ENCODE peak calls at places on chromosomes 4 and X, in six cellular contexts. J is amygdala; I is ELR; E is CD4-positive, CD25-positive, alpha-beta regulatory T cell; Q is aorta; U is stomach. L is an unnamed sample.

GRCh38 chr4:38162240-38162784 is 202.1 kb downstream of the PTTG2 start:
- DNase-seq in J (no peak), I (peak; percentile 91), E (no peak), Q (no peak), U (peak; percentile 59), L (peak; percentile 91)

GRCh38 chr4:162921178-162921785 is 245.4 kb downstream of the NAF1 start:
- DNase-seq in J (no peak), I (no peak), E (no peak), Q (no peak), U (peak; percentile 35), L (no peak)

GRCh38 chr4:186760576-186760975 is 36.9 kb upstream of the FAT1 start:
- DNase-seq in J (no peak), I (peak; percentile 78), E (no peak), Q (no peak), U (no peak), L (peak; percentile 86)

GRCh38 chr4:3704669-3705068 is 61.5 kb upstream of the ADRA2C start:
- DNase-seq in J (no peak), I (no peak), E (no peak), Q (peak; percentile 24), U (no peak), L (no peak)

GRCh38 chr4:161256716-161257115 is 907.1 kb downstream of the FSTL5 start:
- DNase-seq in J (no peak), I (peak; percentile 43), E (no peak), Q (no peak), U (no peak), L (no peak)

GRCh38 chr4:24924309-24924781 is 11.5 kb upstream of the CCDC149 start:
- DNase-seq in J (no peak), I (peak; percentile 90), E (no peak), Q (peak; percentile 73), U (no peak), L (peak; percentile 93)

GRCh38 chrX:48003367-48003757 is 427 bp downstream of the ZNF182 start:
- DNase-seq in J (no peak), I (peak; percentile 8), E (no peak), Q (no peak), U (no peak), L (no peak)

GRCh38 chr4:7032591-7032990 is 10.6 kb upstream of the TADA2B start:
- DNase-seq in J (no peak), I (no peak), E (no peak), Q (no peak), U (no peak), L (no peak)

GRCh38 chrX:31894152-31894551 is 822.3 kb upstream of the FTHL17 start:
- DNase-seq in J (no peak), I (no peak), E (no peak), Q (no peak), U (no peak), L (no peak)

GRCh38 chr4:8224596-8225289 is 25.7 kb downstream of the SH3TC1 start:
- DNase-seq in J (no peak), I (no peak), E (no peak), Q (no peak), U (no peak), L (no peak)

GRCh38 chr4:26529479-26529878 is 39.2 kb upstream of the CCKAR start:
- DNase-seq in J (no peak), I (no peak), E (no peak), Q (no peak), U (no peak), L (no peak)

GRCh38 chr4:20624783-20625364 is 75.4 kb upstream of the PACRGL start:
- DNase-seq in J (no peak), I (no peak), E (no peak), Q (no peak), U (no peak), L (peak; percentile 49)

GRCh38 chrX:40550069-40550468 is 30.7 kb upstream of the ATP6AP2 start:
- DNase-seq in J (no peak), I (no peak), E (no peak), Q (no peak), U (no peak), L (no peak)

GRCh38 chr4:37639551-37640293 is 46.5 kb downstream of the RELL1 start:
- DNase-seq in J (no peak), I (no peak), E (no peak), Q (no peak), U (no peak), L (no peak)

GRCh38 chrX:38558681-38559080 is 2.7 kb upstream of the TSPAN7 start:
- DNase-seq in J (no peak), I (no peak), E (no peak), Q (no peak), U (no peak), L (no peak)

GRCh38 chr4:10205223-10205622 is 88.6 kb upstream of the WDR1 start:
- DNase-seq in J (no peak), I (peak; percentile 62), E (no peak), Q (no peak), U (no peak), L (no peak)

GRCh38 chrX:111874241-111874640 is 1.7 kb upstream of the TRPC5OS start:
- DNase-seq in J (no peak), I (no peak), E (no peak), Q (no peak), U (no peak), L (no peak)

GRCh38 chr4:145954924-145955339 is 16.3 kb upstream of the ZNF827 start:
- DNase-seq in J (no peak), I (peak; percentile 94), E (no peak), Q (no peak), U (no peak), L (peak; percentile 99)

GRCh38 chrX:69314436-69315348 is 149.4 kb upstream of the PJA1 start:
- DNase-seq in J (no peak), I (no peak), E (no peak), Q (no peak), U (peak; percentile 21), L (no peak)

GRCh38 chr4:93791570-93792195 is 36.9 kb upstream of the ATOH1 start:
- DNase-seq in J (no peak), I (peak; percentile 34), E (no peak), Q (no peak), U (peak; percentile 59), L (peak; percentile 23)

GRCh38 chr4:20645231-20645630 is 55.0 kb upstream of the PACRGL start:
- DNase-seq in J (no peak), I (peak; percentile 27), E (no peak), Q (no peak), U (no peak), L (no peak)

GRCh38 chr4:163331629-163332360 is 601 bp downstream of the NPY1R start:
- DNase-seq in J (no peak), I (peak; percentile 21), E (no peak), Q (peak; percentile 52), U (no peak), L (peak; percentile 15)

GRCh38 chr4:95095352-95095974 is 337.7 kb downstream of the BMPR1B start:
- DNase-seq in J (no peak), I (peak; percentile 13), E (no peak), Q (no peak), U (no peak), L (peak; percentile 66)

GRCh38 chr4:135238940-135239339 is 1037.4 kb upstream of the PABPC4L start:
- DNase-seq in J (no peak), I (peak; percentile 32), E (no peak), Q (no peak), U (no peak), L (peak; percentile 35)

GRCh38 chr4:146458594-146458993 is 63.1 kb downstream of the SLC10A7 start:
- DNase-seq in J (no peak), I (no peak), E (no peak), Q (no peak), U (no peak), L (no peak)

GRCh38 chrX:15505104-15505503 is 4.5 kb downstream of the BMX start:
- DNase-seq in J (no peak), I (no peak), E (no peak), Q (no peak), U (no peak), L (no peak)